ENCODE peak calls at places on chromosomes 5 and 9, in five cellular contexts. Y is memory B cell; B is HEK293T; O is stimulated activated CD4-positive, alpha-beta T cell treated with anti-CD3 and anti-CD28 coated beads, Interleukin-4, amount 100 ng/mL, for 1 hour; P is left kidney. F is an unnamed sample.

GRCh38 chr9:130268521-130269131 is 3.1 kb downstream of the HMCN2 start:
- DNase-seq in Y (no peak), B (no peak), O (no peak), P (peak; percentile 15), F (no peak)

GRCh38 chr5:141866111-141866510 is 12.1 kb downstream of the PCDH1 start:
- DNase-seq in Y (no peak), B (no peak), O (no peak), P (peak; percentile 88), F (no peak)

GRCh38 chr5:119913425-119913824 is 284.1 kb downstream of the FAM170A start:
- DNase-seq in Y (no peak), B (no peak), O (no peak), P (no peak), F (no peak)

GRCh38 chr5:98631311-98632054 is 142.0 kb upstream of the RGMB start:
- DNase-seq in Y (no peak), B (no peak), O (no peak), P (no peak), F (no peak)

GRCh38 chr5:123088031-123088805 is 823 bp upstream of the PRDM6 start:
- DNase-seq in Y (no peak), B (peak; percentile 28), O (no peak), P (peak; percentile 61), F (no peak)

GRCh38 chr5:154756203-154756870 is 1.2 kb downstream of the LARP1 start:
- DNase-seq in Y (peak; percentile 7), B (no peak), O (peak; percentile 50), P (peak; percentile 69), F (no peak)

GRCh38 chr5:152532714-152533113 is 127.6 kb upstream of the NMUR2 start:
- DNase-seq in Y (peak; percentile 13), B (peak; percentile 31), O (no peak), P (peak; percentile 74), F (no peak)

GRCh38 chr5:156431956-156432829 is 105.2 kb downstream of the SGCD start:
- DNase-seq in Y (no peak), B (no peak), O (no peak), P (no peak), F (no peak)

F was measured in GM19239.